ENCODE peak calls at places on chromosomes 7 and 10, in four cellular contexts. O, C, J and T are unnamed samples. For H3K36me3, the result is how much of the 10 kb centered on the place peaks cover.

GRCh38 chr10:34547695-34548094 is 267.4 kb downstream of the PARD3 start:
- DNase-seq in O (no peak), C (no peak), J (no peak), T (no peak)

GRCh38 chr10:123573236-123574147 is 92.7 kb upstream of the GPR26 start:
- DNase-seq in O (no peak), C (no peak), J (peak), T (peak)

GRCh38 chr7:77982926-77983550 is 184.5 kb downstream of the PHTF2 start:
- DNase-seq in O (no peak), C (no peak), J (no peak), T (no peak)

GRCh38 chr7:129438839-129439640 is 4.8 kb downstream of the STRIP2 start:
- DNase-seq in O (no peak), C (no peak), J (no peak), T (no peak)

GRCh38 chr10:25934673-25935139 is 677 bp downstream of the MYO3A start:
- DNase-seq in O (no peak), C (no peak), J (peak), T (peak)

GRCh38 chr10:33876547-33877400 is 542.3 kb upstream of the NRP1 start:
- DNase-seq in O (no peak), C (no peak), J (no peak), T (no peak)

GRCh38 chr10:113958631-113959382 is 84.9 kb upstream of the ADRB1 start:
- DNase-seq in O (no peak), C (peak), J (no peak), T (no peak)

GRCh38 chr10:47262606-47263295 is 37.2 kb upstream of the GDF10 start:
- DNase-seq in O (no peak), C (no peak), J (no peak), T (no peak)

GRCh38 chr7:77989981-77990566 is 191.5 kb downstream of the PHTF2 start:
- DNase-seq in O (no peak), C (no peak), J (no peak), T (no peak)

GRCh38 chr7:96784597-96784996 is 75.0 kb upstream of the SEM1 start:
- DNase-seq in O (no peak), C (no peak), J (no peak), T (no peak)

GRCh38 chr10:114394531-114394930 is 9.8 kb downstream of the AFAP1L2 start:
- DNase-seq in O (no peak), C (no peak), J (no peak), T (no peak)

GRCh38 chr10:81915517-81915916 is 40.5 kb downstream of the NRG3 start:
- DNase-seq in O (no peak), C (no peak), J (no peak), T (no peak)

DNA sequence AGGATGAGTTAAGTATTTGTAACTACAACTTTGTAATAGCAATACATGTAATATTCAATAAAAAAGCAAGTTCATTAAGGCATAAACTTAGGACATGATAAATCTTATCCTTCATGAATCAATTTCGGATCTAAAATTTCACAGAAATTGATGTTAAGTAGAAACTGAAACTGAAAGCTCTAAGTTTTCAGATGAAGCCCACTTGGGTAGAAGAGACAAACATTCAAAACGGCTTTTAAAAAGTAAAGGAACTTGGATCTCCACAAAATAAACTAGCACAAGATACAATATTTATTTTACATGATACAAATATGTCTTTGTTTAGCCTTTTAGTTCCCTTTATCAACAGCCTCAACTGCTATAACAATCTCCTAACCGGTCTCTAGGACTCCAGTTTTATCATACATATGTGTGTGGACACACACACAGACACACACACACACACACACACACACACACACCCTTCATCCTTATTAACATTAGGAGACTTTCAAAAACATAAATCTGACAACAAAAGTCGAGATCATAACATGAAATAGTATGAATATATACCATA is 83.7 kb downstream of the USP6NL start:
- DNase-seq in O (no peak), C (no peak), J (peak), T (no peak)
- H3K4me3 ChIP-seq in O (peak), C (no peak), J (peak), T (no peak)

GRCh38 chr7:39693812-39694211 is 70.4 kb downstream of the RALA start:
- DNase-seq in O (no peak), C (no peak), J (no peak), T (no peak)
- H3K36me3 ChIP-seq in O (under half), C (under half), J (under half), T (under half)

GRCh38 chr7:4879401-4880081 is 4.0 kb downstream of the RADIL start:
- DNase-seq in O (no peak), C (peak), J (no peak), T (no peak)
- H3K4me3 ChIP-seq in O (no peak), C (peak), J (no peak), T (no peak)

GRCh38 chr7:73483171-73483570 is 38.9 kb downstream of the BAZ1B start:
- DNase-seq in O (no peak), C (no peak), J (no peak), T (no peak)

GRCh38 chr7:73482746-73483145 is 39.3 kb downstream of the BAZ1B start:
- DNase-seq in O (no peak), C (no peak), J (no peak), T (peak)

DNA sequence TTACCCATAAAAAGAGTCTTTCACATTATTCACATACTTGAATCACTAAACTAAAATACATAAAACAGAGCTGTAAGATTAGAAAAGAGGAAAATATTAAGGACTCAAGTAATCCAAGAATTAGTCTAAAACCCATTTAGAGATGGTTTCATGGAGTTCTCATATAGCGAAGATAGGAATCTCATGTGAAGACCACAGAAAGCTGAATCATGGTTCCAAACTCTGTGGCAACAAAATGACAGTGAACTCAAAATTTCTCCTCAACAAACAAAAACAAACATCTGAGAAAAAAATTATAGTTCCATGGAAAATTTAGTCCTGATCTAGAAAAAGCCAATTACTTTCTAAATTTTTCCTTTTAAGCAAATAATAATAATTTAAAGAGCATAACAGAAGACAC is 34.6 kb downstream of the BAZ1B start:
- DNase-seq in O (no peak), C (no peak), J (no peak), T (no peak)
- H3K36me3 ChIP-seq in O (under half), C (under half), J (under half), T (under half)

GRCh38 chr10:132394936-132395703 is 1.9 kb upstream of the PWWP2B start:
- DNase-seq in O (no peak), C (peak), J (no peak), T (no peak)
- H3K4me3 ChIP-seq in O (no peak), C (peak), J (no peak), T (no peak)

GRCh38 chr10:71297343-71297742 is 21.7 kb upstream of the SLC29A3 start:
- DNase-seq in O (no peak), C (no peak), J (no peak), T (no peak)

GRCh38 chr10:71296086-71296485 is 23.0 kb upstream of the SLC29A3 start:
- DNase-seq in O (no peak), C (no peak), J (no peak), T (no peak)

GRCh38 chr10:71294091-71294561 is 24.9 kb upstream of the SLC29A3 start:
- DNase-seq in O (no peak), C (no peak), J (no peak), T (no peak)

GRCh38 chr10:71294856-71295255 is 24.2 kb upstream of the SLC29A3 start:
- DNase-seq in O (no peak), C (no peak), J (no peak), T (no peak)

GRCh38 chr10:71295641-71296040 is 23.4 kb upstream of the SLC29A3 start:
- DNase-seq in O (no peak), C (no peak), J (no peak), T (no peak)
- H3K36me3 ChIP-seq in O (under half), C (under half), J (under half), T (under half)

GRCh38 chr7:1919539-1920265 is 249.6 kb downstream of the ELFN1 start:
- DNase-seq in O (no peak), C (no peak), J (no peak), T (no peak)
- H3K4me3 ChIP-seq in O (no peak), C (no peak), J (no peak), T (no peak)